ENCODE peak calls at places on chromosomes 11 and 22, in seven cellular contexts. One of them, this sample, is unnamed.

GRCh38 chr11:35237860-35238715 is 99.1 kb downstream of the CD44 start:
- DNase-seq in stomach: peak
- DNase-seq in spleen: no peak
- DNase-seq in GM23338: peak
- DNase-seq in breast epithelium: no peak
- DNase-seq in endothelial cell of umbilical vein: peak
- DNase-seq in GM12891: no peak
- DNase-seq in this sample: no peak

GRCh38 chr11:12063251-12063650 is 47.1 kb upstream of the MICAL2 start:
- DNase-seq in stomach: no peak
- DNase-seq in spleen: no peak
- DNase-seq in GM23338: no peak
- DNase-seq in breast epithelium: no peak
- DNase-seq in endothelial cell of umbilical vein: no peak
- DNase-seq in GM12891: no peak
- DNase-seq in this sample: no peak

GRCh38 chr22:20581503-20582170 is 74.2 kb downstream of the MED15 start:
- DNase-seq in stomach: no peak
- DNase-seq in spleen: peak
- DNase-seq in GM23338: no peak
- DNase-seq in breast epithelium: no peak
- DNase-seq in endothelial cell of umbilical vein: no peak
- DNase-seq in GM12891: no peak
- DNase-seq in this sample: no peak

GRCh38 chr11:75078233-75078632 is 18.4 kb downstream of the OR2AT4 start:
- DNase-seq in stomach: no peak
- DNase-seq in spleen: no peak
- DNase-seq in GM23338: peak
- DNase-seq in breast epithelium: no peak
- DNase-seq in endothelial cell of umbilical vein: no peak
- DNase-seq in GM12891: no peak
- DNase-seq in this sample: no peak

GRCh38 chr22:40116496-40117200 is 61.1 kb upstream of the TNRC6B start:
- DNase-seq in stomach: no peak
- DNase-seq in spleen: no peak
- DNase-seq in GM23338: no peak
- DNase-seq in breast epithelium: no peak
- DNase-seq in endothelial cell of umbilical vein: no peak
- DNase-seq in GM12891: no peak
- DNase-seq in this sample: no peak

GRCh38 chr11:18171377-18172000 is 1.1 kb upstream of the MRGPRX4 start:
- DNase-seq in stomach: no peak
- DNase-seq in spleen: no peak
- DNase-seq in GM23338: peak
- DNase-seq in breast epithelium: no peak
- DNase-seq in endothelial cell of umbilical vein: no peak
- DNase-seq in GM12891: no peak
- DNase-seq in this sample: no peak

GRCh38 chr11:93740031-93740801 is 1.1 kb downstream of the TAF1D start:
- DNase-seq in stomach: no peak
- DNase-seq in spleen: peak
- DNase-seq in GM23338: peak
- DNase-seq in breast epithelium: peak
- DNase-seq in endothelial cell of umbilical vein: peak
- DNase-seq in GM12891: no peak
- DNase-seq in this sample: no peak

GRCh38 chr22:39669432-39669831 is 98.9 kb downstream of the CACNA1I start:
- DNase-seq in stomach: no peak
- DNase-seq in spleen: no peak
- DNase-seq in GM23338: no peak
- DNase-seq in breast epithelium: no peak
- DNase-seq in endothelial cell of umbilical vein: no peak
- DNase-seq in GM12891: no peak
- DNase-seq in this sample: no peak

GRCh38 chr22:49067504-49067903 is 760.2 kb downstream of the BRD1 start:
- DNase-seq in stomach: no peak
- DNase-seq in spleen: no peak
- DNase-seq in GM23338: no peak
- DNase-seq in breast epithelium: no peak
- DNase-seq in endothelial cell of umbilical vein: no peak
- DNase-seq in GM12891: no peak
- DNase-seq in this sample: no peak

GRCh38 chr11:111913997-111914396 is 1.5 kb downstream of the HSPB2 start:
- DNase-seq in stomach: no peak
- DNase-seq in spleen: no peak
- DNase-seq in GM23338: no peak
- DNase-seq in breast epithelium: peak
- DNase-seq in endothelial cell of umbilical vein: peak
- DNase-seq in GM12891: no peak
- DNase-seq in this sample: peak

GRCh38 chr11:14567064-14567651 is 47.0 kb upstream of the PSMA1 start:
- DNase-seq in stomach: no peak
- DNase-seq in spleen: no peak
- DNase-seq in GM23338: no peak
- DNase-seq in breast epithelium: no peak
- DNase-seq in endothelial cell of umbilical vein: no peak
- DNase-seq in GM12891: no peak
- DNase-seq in this sample: no peak

GRCh38 chr11:4038973-4039372 is 55.6 kb upstream of the RRM1 start:
- DNase-seq in stomach: no peak
- DNase-seq in spleen: no peak
- DNase-seq in GM23338: no peak
- DNase-seq in breast epithelium: no peak
- DNase-seq in endothelial cell of umbilical vein: no peak
- DNase-seq in GM12891: no peak
- DNase-seq in this sample: no peak

GRCh38 chr11:11279956-11280689 is 72.9 kb downstream of the CSNK2A3 start:
- DNase-seq in stomach: no peak
- DNase-seq in spleen: peak
- DNase-seq in GM23338: peak
- DNase-seq in breast epithelium: no peak
- DNase-seq in endothelial cell of umbilical vein: peak
- DNase-seq in GM12891: no peak
- DNase-seq in this sample: peak

GRCh38 chr11:10365045-10365444 is 60.2 kb downstream of the ADM start:
- DNase-seq in stomach: no peak
- DNase-seq in spleen: no peak
- DNase-seq in GM23338: no peak
- DNase-seq in breast epithelium: no peak
- DNase-seq in endothelial cell of umbilical vein: no peak
- DNase-seq in GM12891: no peak
- DNase-seq in this sample: no peak

GRCh38 chr11:66288138-66288865 is 641 bp downstream of the YIF1A start:
- DNase-seq in stomach: no peak
- DNase-seq in spleen: no peak
- DNase-seq in GM23338: peak
- DNase-seq in breast epithelium: no peak
- DNase-seq in endothelial cell of umbilical vein: peak
- DNase-seq in GM12891: no peak
- DNase-seq in this sample: peak

GRCh38 chr11:118928108-118928869 is 2.6 kb upstream of the BCL9L start:
- DNase-seq in stomach: peak
- DNase-seq in spleen: peak
- DNase-seq in GM23338: peak
- DNase-seq in breast epithelium: peak
- DNase-seq in endothelial cell of umbilical vein: peak
- DNase-seq in GM12891: peak
- DNase-seq in this sample: peak

GRCh38 chr11:118931576-118931975 is 5.8 kb upstream of the BCL9L start:
- DNase-seq in stomach: no peak
- DNase-seq in spleen: no peak
- DNase-seq in GM23338: no peak
- DNase-seq in breast epithelium: no peak
- DNase-seq in endothelial cell of umbilical vein: no peak
- DNase-seq in GM12891: no peak
- DNase-seq in this sample: no peak

GRCh38 chr11:118929496-118930151 is 3.9 kb upstream of the BCL9L start:
- DNase-seq in stomach: peak
- DNase-seq in spleen: peak
- DNase-seq in GM23338: peak
- DNase-seq in breast epithelium: peak
- DNase-seq in endothelial cell of umbilical vein: peak
- DNase-seq in GM12891: no peak
- DNase-seq in this sample: peak

GRCh38 chr11:118928870-118929495 is 3.3 kb upstream of the BCL9L start:
- DNase-seq in stomach: no peak
- DNase-seq in spleen: peak
- DNase-seq in GM23338: peak
- DNase-seq in breast epithelium: no peak
- DNase-seq in endothelial cell of umbilical vein: peak
- DNase-seq in GM12891: no peak
- DNase-seq in this sample: peak

DNA sequence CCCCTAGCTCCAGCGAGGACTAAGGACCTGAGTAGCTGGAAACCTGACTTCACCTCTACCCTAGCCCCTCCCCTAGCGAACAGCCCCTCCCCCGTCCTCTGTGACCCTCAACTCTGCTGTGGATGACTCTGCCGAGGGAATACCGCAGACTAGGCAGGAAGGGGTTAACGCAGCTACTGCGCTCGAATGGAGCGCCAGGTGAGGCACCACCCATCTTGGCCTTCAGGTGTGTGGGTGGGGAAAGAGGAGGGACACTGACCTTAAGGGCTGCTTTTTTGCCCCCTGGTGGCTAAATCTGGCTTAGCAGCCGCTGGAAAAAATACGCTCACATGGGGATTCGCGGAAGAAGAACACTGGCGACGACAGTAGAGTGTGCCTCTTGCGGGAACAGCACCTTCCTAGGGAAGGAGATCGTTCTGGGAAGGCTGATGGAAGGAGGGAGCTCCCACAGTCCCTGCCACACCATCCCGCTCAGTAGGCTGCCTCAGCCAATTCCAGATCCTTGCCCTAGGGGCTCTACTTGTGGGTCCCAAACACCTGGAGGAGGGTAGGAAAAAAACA is 4.5 kb upstream of the BCL9L start:
- DNase-seq in stomach: peak
- DNase-seq in spleen: peak
- DNase-seq in GM23338: peak
- DNase-seq in breast epithelium: peak
- DNase-seq in endothelial cell of umbilical vein: peak
- DNase-seq in GM12891: peak
- DNase-seq in this sample: peak
- TF ChIP-seq POLR2AphosphoS5 in stomach: peak
- TF ChIP-seq POLR2AphosphoS5 in spleen: peak
- TF ChIP-seq POLR2AphosphoS5 in GM23338: peak
- TF ChIP-seq POLR2AphosphoS5 in breast epithelium: peak
- TF ChIP-seq POLR2AphosphoS5 in endothelial cell of umbilical vein: no peak
- TF ChIP-seq POLR2AphosphoS5 in GM12891: no peak
- TF ChIP-seq POLR2AphosphoS5 in this sample: no peak

DNA sequence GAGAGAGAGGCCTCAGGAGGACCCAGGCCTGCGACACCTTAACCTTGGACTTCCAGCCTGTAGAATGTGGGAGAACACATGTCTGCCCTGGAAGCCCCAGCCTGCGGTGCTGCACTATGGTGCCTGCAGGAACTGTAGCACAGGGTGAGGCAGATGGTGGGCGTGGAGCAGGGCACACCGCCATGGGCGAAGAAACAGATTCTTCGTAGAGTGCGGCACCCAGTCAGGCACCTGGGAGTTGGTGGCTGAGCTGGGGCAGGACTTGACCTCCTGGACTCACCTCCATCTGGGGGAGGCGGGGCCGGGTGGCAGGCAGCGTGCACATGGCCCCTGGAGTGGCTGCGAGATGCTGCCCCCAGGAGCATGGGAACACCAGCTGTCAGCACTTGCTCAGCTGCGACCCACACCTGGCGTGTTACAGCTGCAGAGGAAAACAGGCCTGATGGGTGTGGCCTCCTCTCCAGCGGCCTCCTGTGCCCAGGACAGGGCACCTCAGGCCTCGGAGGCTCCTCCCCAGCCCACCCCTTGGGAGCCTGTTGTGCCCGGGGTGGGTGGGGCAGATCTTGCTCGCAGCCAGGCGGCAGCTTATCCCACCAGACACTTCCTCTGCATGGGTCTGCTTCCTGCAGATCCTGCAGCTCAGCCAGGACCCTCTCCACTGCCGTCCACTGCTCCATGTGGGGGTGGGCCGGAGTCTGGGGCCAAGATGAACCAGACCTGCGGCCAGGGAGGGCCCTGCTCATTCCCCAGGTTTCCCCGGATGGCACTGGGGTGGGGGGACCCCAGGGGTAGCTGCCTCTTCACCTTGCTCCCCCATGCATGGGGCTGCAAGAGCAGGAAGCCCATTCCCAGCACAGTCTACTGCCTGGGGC is 80.4 kb downstream of the MYEOV start:
- DNase-seq in stomach: peak
- DNase-seq in spleen: peak
- DNase-seq in GM23338: no peak
- DNase-seq in breast epithelium: no peak
- DNase-seq in endothelial cell of umbilical vein: peak
- DNase-seq in GM12891: no peak
- DNase-seq in this sample: peak
- TF ChIP-seq POLR2AphosphoS5 in stomach: no peak
- TF ChIP-seq POLR2AphosphoS5 in spleen: peak
- TF ChIP-seq POLR2AphosphoS5 in GM23338: no peak
- TF ChIP-seq POLR2AphosphoS5 in breast epithelium: no peak
- TF ChIP-seq POLR2AphosphoS5 in endothelial cell of umbilical vein: no peak
- TF ChIP-seq POLR2AphosphoS5 in GM12891: no peak
- TF ChIP-seq POLR2AphosphoS5 in this sample: no peak

DNA sequence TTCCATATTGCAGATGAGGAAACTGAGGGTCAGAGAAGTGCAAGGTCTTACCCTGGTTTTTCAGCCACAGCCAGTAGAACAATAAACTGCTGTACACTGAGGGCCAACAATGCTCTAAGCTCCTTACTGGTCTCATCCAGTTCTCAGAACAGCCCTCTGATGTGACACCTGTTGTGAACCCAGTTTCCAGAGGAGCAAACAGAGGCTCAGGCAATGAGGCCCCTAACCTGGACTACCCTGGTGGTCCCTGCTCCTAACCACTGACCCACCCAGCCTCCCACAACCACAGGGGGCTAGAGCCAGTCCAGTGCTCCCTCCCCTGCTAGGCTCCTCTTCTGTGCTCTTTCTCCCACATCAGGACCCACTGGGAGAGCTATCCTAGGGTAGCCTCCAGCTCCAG is 4.1 kb upstream of the SMARCB1 start:
- DNase-seq in stomach: no peak
- DNase-seq in spleen: no peak
- DNase-seq in GM23338: no peak
- DNase-seq in breast epithelium: no peak
- DNase-seq in endothelial cell of umbilical vein: no peak
- DNase-seq in GM12891: no peak
- DNase-seq in this sample: no peak
- TF ChIP-seq POLR2AphosphoS5 in stomach: no peak
- TF ChIP-seq POLR2AphosphoS5 in spleen: no peak
- TF ChIP-seq POLR2AphosphoS5 in GM23338: no peak
- TF ChIP-seq POLR2AphosphoS5 in breast epithelium: no peak
- TF ChIP-seq POLR2AphosphoS5 in endothelial cell of umbilical vein: no peak
- TF ChIP-seq POLR2AphosphoS5 in GM12891: no peak
- TF ChIP-seq POLR2AphosphoS5 in this sample: no peak

GRCh38 chr22:36330655-36331305 is 57.0 kb downstream of the MYH9 start:
- DNase-seq in stomach: no peak
- DNase-seq in spleen: peak
- DNase-seq in GM23338: no peak
- DNase-seq in breast epithelium: no peak
- DNase-seq in endothelial cell of umbilical vein: peak
- DNase-seq in GM12891: no peak
- DNase-seq in this sample: no peak
- TF ChIP-seq POLR2AphosphoS5 in stomach: no peak
- TF ChIP-seq POLR2AphosphoS5 in spleen: no peak
- TF ChIP-seq POLR2AphosphoS5 in GM23338: no peak
- TF ChIP-seq POLR2AphosphoS5 in breast epithelium: peak
- TF ChIP-seq POLR2AphosphoS5 in endothelial cell of umbilical vein: no peak
- TF ChIP-seq POLR2AphosphoS5 in GM12891: no peak
- TF ChIP-seq POLR2AphosphoS5 in this sample: peak